ENCODE peak calls at places on chromosomes 5 and 9, in four cellular contexts. One of them, this sample, is unnamed.

GRCh38 chr9:3527653-3527960 is 1.8 kb upstream of the RFX3 start:
- DNase-seq in H9: no peak
- DNase-seq in IMR-90: no peak
- DNase-seq in H1: no peak
- DNase-seq in this sample: no peak

GRCh38 chr9:75448281-75448680 is 360.0 kb downstream of the OSTF1 start:
- DNase-seq in H9: no peak
- DNase-seq in IMR-90: no peak
- DNase-seq in H1: no peak
- DNase-seq in this sample: peak

GRCh38 chr5:133273661-133274596 is 222.1 kb downstream of the HSPA4 start:
- DNase-seq in H9: no peak
- DNase-seq in IMR-90: peak
- DNase-seq in H1: no peak
- DNase-seq in this sample: peak

GRCh38 chr9:97501972-97502221 is 431 bp downstream of the TMOD1 start:
- DNase-seq in H9: no peak
- DNase-seq in IMR-90: no peak
- DNase-seq in H1: no peak
- DNase-seq in this sample: no peak

GRCh38 chr9:136109351-136110081 is 9.2 kb downstream of the TMEM250 start:
- DNase-seq in H9: peak
- DNase-seq in IMR-90: peak
- DNase-seq in H1: peak
- DNase-seq in this sample: peak

GRCh38 chr5:88821161-88821560 is 61.8 kb downstream of the MEF2C start:
- DNase-seq in H9: no peak
- DNase-seq in IMR-90: no peak
- DNase-seq in H1: no peak
- DNase-seq in this sample: no peak

GRCh38 chr9:30075022-30075421 is 2309.4 kb upstream of the ACO1 start:
- DNase-seq in H9: no peak
- DNase-seq in IMR-90: no peak
- DNase-seq in H1: no peak
- DNase-seq in this sample: no peak

GRCh38 chr5:76204713-76205112 is 121.5 kb downstream of the SV2C start:
- DNase-seq in H9: no peak
- DNase-seq in IMR-90: no peak
- DNase-seq in H1: no peak
- DNase-seq in this sample: peak

GRCh38 chr5:73394610-73395009 is 54.0 kb downstream of the FOXD1 start:
- DNase-seq in H9: no peak
- DNase-seq in IMR-90: no peak
- DNase-seq in H1: no peak
- DNase-seq in this sample: no peak

GRCh38 chr5:77942578-77943239 is 166.6 kb upstream of the TBCA start:
- DNase-seq in H9: no peak
- DNase-seq in IMR-90: no peak
- DNase-seq in H1: no peak
- DNase-seq in this sample: no peak

GRCh38 chr9:26789959-26790358 is 102.6 kb downstream of the CAAP1 start:
- DNase-seq in H9: no peak
- DNase-seq in IMR-90: peak
- DNase-seq in H1: no peak
- DNase-seq in this sample: no peak

GRCh38 chr9:113854310-113854709 is 21.8 kb upstream of the ZNF618 start:
- DNase-seq in H9: no peak
- DNase-seq in IMR-90: no peak
- DNase-seq in H1: no peak
- DNase-seq in this sample: peak

GRCh38 chr9:100104314-100104713 is 5.3 kb downstream of the INVS start:
- DNase-seq in H9: no peak
- DNase-seq in IMR-90: peak
- DNase-seq in H1: no peak
- DNase-seq in this sample: peak

GRCh38 chr5:151348789-151349188 is 1.4 kb upstream of the SLC36A2 start:
- DNase-seq in H9: no peak
- DNase-seq in IMR-90: no peak
- DNase-seq in H1: no peak
- DNase-seq in this sample: peak

GRCh38 chr9:33939924-33940874 is 108.5 kb downstream of the UBAP2 start:
- DNase-seq in H9: no peak
- DNase-seq in IMR-90: no peak
- DNase-seq in H1: no peak
- DNase-seq in this sample: no peak

GRCh38 chr5:112121268-112121667 is 297.8 kb downstream of the EPB41L4A start:
- DNase-seq in H9: no peak
- DNase-seq in IMR-90: peak
- DNase-seq in H1: no peak
- DNase-seq in this sample: no peak

GRCh38 chr5:112472614-112473013 is 53.5 kb upstream of the EPB41L4A start:
- DNase-seq in H9: no peak
- DNase-seq in IMR-90: no peak
- DNase-seq in H1: no peak
- DNase-seq in this sample: no peak

GRCh38 chr5:161851691-161852299 is 3.9 kb downstream of the GABRA1 start:
- DNase-seq in H9: no peak
- DNase-seq in IMR-90: no peak
- DNase-seq in H1: no peak
- DNase-seq in this sample: no peak

GRCh38 chr5:89948977-89949376 is 460.6 kb downstream of the CETN3 start:
- DNase-seq in H9: no peak
- DNase-seq in IMR-90: no peak
- DNase-seq in H1: no peak
- DNase-seq in this sample: no peak

DNA sequence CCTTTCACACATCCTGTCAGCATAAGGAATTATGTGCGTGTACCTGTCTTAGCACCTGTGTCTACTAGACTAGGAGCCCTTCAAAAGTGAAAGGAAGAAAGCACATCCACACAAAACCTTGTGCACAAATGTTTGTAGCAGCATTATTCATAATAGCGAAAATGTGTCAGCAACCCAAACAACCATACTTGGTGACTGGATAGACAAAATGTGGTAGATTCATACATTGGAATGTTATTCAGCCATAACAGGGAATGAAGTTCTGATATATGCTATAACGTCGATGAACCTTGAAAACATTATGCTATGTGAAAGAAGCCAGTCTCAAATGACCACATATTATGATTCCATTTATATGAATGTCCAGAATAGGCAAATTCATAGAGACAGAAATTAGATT is 57.8 kb upstream of the LARP1 start:
- DNase-seq in H9: no peak
- DNase-seq in IMR-90: peak
- DNase-seq in H1: no peak
- DNase-seq in this sample: no peak
- H3K56ac ChIP-seq in H9: no peak
- H3K56ac ChIP-seq in IMR-90: no peak
- H3K56ac ChIP-seq in H1: no peak
- H3K56ac ChIP-seq in this sample: no peak

DNA sequence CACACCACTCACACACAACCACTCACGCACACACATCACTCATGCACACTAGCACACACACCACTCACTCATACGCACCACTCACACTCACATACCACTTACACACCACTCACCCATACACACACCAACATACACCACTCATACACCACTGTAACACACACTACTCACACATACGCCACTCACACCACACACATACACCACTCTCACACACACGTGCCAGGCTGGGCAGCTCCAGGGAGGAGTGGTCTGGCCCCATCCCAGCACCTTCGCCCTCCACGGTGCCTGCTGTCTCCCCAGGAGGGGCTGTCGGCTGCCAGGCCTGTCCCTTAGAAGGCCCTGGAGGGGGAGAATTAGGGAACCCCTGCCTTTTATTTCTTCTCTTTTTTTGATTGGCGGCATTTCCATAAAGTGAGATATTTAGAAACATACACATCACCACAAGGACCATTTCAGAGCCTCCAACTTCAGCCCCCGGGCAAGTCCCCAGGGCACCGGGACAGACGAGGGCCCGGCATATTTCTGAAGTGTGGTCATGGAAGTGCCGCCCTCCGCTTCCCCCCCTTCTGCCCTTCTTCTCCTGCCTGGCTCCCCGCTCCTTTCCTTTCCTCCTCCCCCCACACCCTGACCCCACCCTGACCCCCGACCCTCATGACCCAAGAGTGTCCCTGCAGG is 6.3 kb upstream of the ASB6 start:
- DNase-seq in H9: no peak
- DNase-seq in IMR-90: no peak
- DNase-seq in H1: no peak
- DNase-seq in this sample: no peak
- H3K27ac ChIP-seq in H9: no peak
- H3K27ac ChIP-seq in IMR-90: no peak
- H3K27ac ChIP-seq in H1: no peak
- H3K27ac ChIP-seq in this sample: no peak

GRCh38 chr5:167759411-167759821 is 532.0 kb upstream of the WWC1 start:
- DNase-seq in H9: no peak
- DNase-seq in IMR-90: peak
- DNase-seq in H1: no peak
- DNase-seq in this sample: peak
- H3K56ac ChIP-seq in H9: no peak
- H3K56ac ChIP-seq in IMR-90: no peak
- H3K56ac ChIP-seq in H1: no peak
- H3K56ac ChIP-seq in this sample: no peak

GRCh38 chr5:102722930-102723329 is 32.2 kb upstream of the PAM start:
- DNase-seq in H9: no peak
- DNase-seq in IMR-90: peak
- DNase-seq in H1: no peak
- DNase-seq in this sample: peak
- H3K27ac ChIP-seq in H9: no peak
- H3K27ac ChIP-seq in IMR-90: no peak
- H3K27ac ChIP-seq in H1: no peak
- H3K27ac ChIP-seq in this sample: no peak